ENCODE peak calls at places on chromosomes 12 and 14, in eight cellular contexts. I is upper lobe of left lung, K is psoas muscle, R is gastrocnemius medialis, Y is dorsolateral prefrontal cortex, Z is IMR-90, V is HCT116, E is lower lobe of right lung. B is an unnamed sample.

GRCh38 chr14:35331605-35332516 is 39.7 kb downstream of the PSMA6 start:
- DNase-seq in E (peak), I (peak), V (peak), Y (no peak), R (no peak), Z (peak), K (no peak), B (no peak)

GRCh38 chr12:40325349-40325960 is 100.7 kb downstream of the LRRK2 start:
- DNase-seq in K (no peak), E (no peak), Y (no peak), V (peak), R (no peak), I (no peak), Z (peak), B (no peak)

GRCh38 chr14:26412421-26412820 is 185.4 kb downstream of the NOVA1 start:
- DNase-seq in R (no peak), K (no peak), Z (no peak), V (no peak), Y (no peak), E (no peak), I (no peak), B (no peak)

GRCh38 chr12:12349711-12350665 is at the start of gene MANSC1:
- DNase-seq in Z (peak), V (no peak), E (peak), K (peak), I (peak), R (no peak), Y (peak), B (no peak)

GRCh38 chr12:50882563-50882962 is 39.8 kb downstream of the TMPRSS12 start:
- DNase-seq in I (no peak), E (no peak), Z (no peak), R (no peak), Y (no peak), K (no peak), V (no peak), B (no peak)

GRCh38 chr12:76627346-76628135 is 68.0 kb upstream of the OSBPL8 start:
- DNase-seq in E (no peak), R (no peak), I (no peak), V (no peak), Z (no peak), Y (no peak), K (no peak), B (no peak)

GRCh38 chr12:62882140-62882539 is 52.8 kb downstream of the PPM1H start:
- DNase-seq in Z (no peak), R (no peak), K (no peak), I (no peak), Y (no peak), E (no peak), V (no peak), B (no peak)

GRCh38 chr12:50387972-50388478 is 8.4 kb downstream of the FAM186A start:
- DNase-seq in Z (no peak), V (no peak), R (no peak), Y (no peak), E (no peak), I (no peak), K (no peak), B (no peak)

GRCh38 chr12:53949631-53950440 is 4.9 kb upstream of the HOXC12 start:
- DNase-seq in E (no peak), R (no peak), K (no peak), Z (no peak), Y (no peak), V (no peak), I (no peak), B (no peak)

GRCh38 chr14:74671789-74672188 is 41.1 kb downstream of the AREL1 start:
- DNase-seq in V (no peak), Z (peak), E (no peak), Y (no peak), I (no peak), R (no peak), K (no peak), B (no peak)

GRCh38 chr14:94665121-94665520 is 52.9 kb downstream of the SERPINA3 start:
- DNase-seq in R (no peak), I (no peak), Y (no peak), E (no peak), K (no peak), V (no peak), Z (peak), B (peak)

GRCh38 chr14:68135028-68135427 is 315.4 kb downstream of the RAD51B start:
- DNase-seq in E (no peak), V (no peak), K (no peak), R (no peak), Z (no peak), Y (no peak), I (no peak), B (no peak)

GRCh38 chr14:51668870-51669269 is 17.2 kb downstream of the FRMD6 start:
- DNase-seq in I (no peak), E (no peak), Y (no peak), K (no peak), V (no peak), R (no peak), Z (no peak), B (no peak)

GRCh38 chr14:66104486-66104885 is 381.7 kb upstream of the CCDC196 start:
- DNase-seq in K (no peak), E (no peak), Z (no peak), Y (no peak), I (no peak), V (no peak), R (no peak), B (no peak)

GRCh38 chr12:66279127-66279712 is 23.1 kb upstream of the HELB start:
- DNase-seq in I (no peak), Z (peak), R (no peak), V (peak), E (no peak), K (no peak), Y (no peak), B (no peak)

GRCh38 chr14:67265131-67265530 is 23.9 kb downstream of the PALS1 start:
- DNase-seq in I (no peak), Z (peak), K (no peak), V (no peak), Y (no peak), R (no peak), E (no peak), B (no peak)

GRCh38 chr14:50363734-50364113 is 33.0 kb downstream of the CDKL1 start:
- DNase-seq in K (no peak), V (no peak), E (no peak), Z (peak), Y (no peak), I (peak), R (peak), B (no peak)

GRCh38 chr14:70722418-70722817 is 80.7 kb downstream of the TTC9 start:
- DNase-seq in Y (no peak), Z (no peak), V (no peak), E (no peak), K (no peak), I (no peak), R (no peak), B (no peak)

GRCh38 chr12:31011336-31011735 is 62.3 kb upstream of the DDX11 start:
- DNase-seq in E (peak), V (no peak), K (no peak), R (no peak), Z (no peak), I (no peak), Y (no peak), B (no peak)

GRCh38 chr14:78405071-78405856 is 235.1 kb downstream of the NRXN3 start:
- DNase-seq in Z (no peak), I (no peak), V (no peak), E (no peak), K (no peak), Y (no peak), R (no peak), B (no peak)

GRCh38 chr12:104215638-104216297 is at the start of gene TXNRD1:
- DNase-seq in K (peak), Z (peak), R (peak), I (peak), V (peak), E (peak), Y (peak), B (no peak)

GRCh38 chr12:77686760-77687159 is 143.9 kb upstream of the NAV3 start:
- DNase-seq in Y (no peak), E (no peak), K (no peak), V (no peak), R (no peak), Z (peak), I (no peak), B (no peak)

GRCh38 chr12:83462419-83462818 is 775.7 kb downstream of the TMTC2 start:
- DNase-seq in V (peak), E (no peak), Z (no peak), K (no peak), I (no peak), R (no peak), Y (no peak), B (no peak)

GRCh38 chr12:90216815-90217214 is 508.2 kb upstream of the ATP2B1 start:
- DNase-seq in I (no peak), E (no peak), R (no peak), V (no peak), Y (no peak), Z (no peak), K (no peak), B (no peak)

GRCh38 chr12:62618948-62619347 is 152.3 kb downstream of the MON2 start:
- DNase-seq in R (no peak), Z (no peak), I (no peak), E (no peak), V (no peak), K (no peak), Y (no peak), B (no peak)

GRCh38 chr12:4807813-4808212 is 87.6 kb downstream of the GALNT8 start:
- DNase-seq in V (no peak), I (no peak), K (no peak), Y (no peak), Z (no peak), R (no peak), E (no peak), B (no peak)

GRCh38 chr14:93303659-93304058 is 29.2 kb downstream of the BTBD7 start:
- DNase-seq in I (no peak), Y (no peak), R (no peak), E (no peak), K (no peak), V (no peak), Z (no peak), B (no peak)

GRCh38 chr12:82176016-82176415 is 182.2 kb downstream of the CCDC59 start:
- DNase-seq in Y (no peak), Z (no peak), I (no peak), E (no peak), K (no peak), V (no peak), R (no peak), B (no peak)

GRCh38 chr14:37551119-37551518 is 43.9 kb downstream of the FOXA1 start:
- DNase-seq in I (no peak), V (no peak), E (no peak), R (no peak), Z (no peak), K (no peak), Y (no peak), B (no peak)

GRCh38 chr14:69439516-69440270 is 41.2 kb downstream of the SLC39A9 start:
- DNase-seq in K (no peak), R (no peak), Y (no peak), Z (no peak), V (no peak), I (no peak), E (no peak), B (no peak)

GRCh38 chr12:3135522-3136461 is 58.6 kb downstream of the TSPAN9 start:
- DNase-seq in I (no peak), K (no peak), Z (peak), V (peak), E (no peak), Y (peak), R (peak), B (no peak)

GRCh38 chr14:37623552-37623951 is 28.1 kb downstream of the TTC6 start:
- DNase-seq in I (no peak), Y (no peak), E (no peak), V (peak), R (no peak), K (no peak), Z (peak), B (peak)

GRCh38 chr12:77179515-77179914 is 114.1 kb upstream of the E2F7 start:
- DNase-seq in E (no peak), K (no peak), Z (no peak), I (no peak), R (no peak), V (no peak), Y (no peak), B (no peak)

GRCh38 chr14:37597538-37598084 is 2.2 kb downstream of the TTC6 start:
- DNase-seq in R (no peak), E (no peak), Z (no peak), I (peak), V (no peak), Y (no peak), K (no peak), B (no peak)

GRCh38 chr12:1246637-1247036 is 255.6 kb downstream of the ERC1 start:
- DNase-seq in I (no peak), V (no peak), R (no peak), E (no peak), Y (no peak), Z (no peak), K (no peak), B (no peak)

GRCh38 chr12:95336387-95337067 is 118.9 kb downstream of the VEZT start:
- DNase-seq in I (peak), E (peak), V (peak), R (peak), Y (peak), Z (peak), K (peak), B (peak)

DNA sequence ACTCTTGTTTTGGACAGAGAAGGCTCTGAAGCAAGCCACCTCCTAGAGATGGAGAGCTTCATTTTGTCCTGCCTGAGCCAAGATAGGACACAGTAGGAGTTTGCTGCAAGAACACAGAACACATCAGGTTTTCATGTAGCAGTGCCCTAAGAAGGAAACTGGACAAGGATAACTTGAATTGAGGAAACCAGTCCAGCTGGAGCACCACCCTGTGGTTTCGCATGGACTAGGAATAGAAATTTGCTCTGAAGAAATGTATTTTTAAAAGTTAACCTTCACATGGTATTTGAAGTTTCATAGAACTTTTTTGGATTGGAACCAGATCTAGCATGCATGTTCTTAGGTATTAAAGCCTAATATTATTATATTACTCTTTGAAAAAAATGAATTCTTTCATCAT is 68.8 kb downstream of the RERG start:
- DNase-seq in Y (no peak), Z (no peak), K (no peak), I (no peak), R (peak), E (no peak), V (no peak), B (no peak)
- TF ChIP-seq CTCF in Y (peak), Z (peak), K (peak), I (no peak), R (no peak), E (peak), V (peak), B (no peak)

GRCh38 chr12:6374781-6375150 is 597 bp downstream of the SCNN1A start:
- DNase-seq in Z (no peak), V (no peak), Y (no peak), E (no peak), R (no peak), I (no peak), K (no peak), B (no peak)
- H3K4me3 ChIP-seq in Z (no peak), V (peak), Y (no peak), E (peak), R (no peak), I (peak), K (no peak), B (no peak)

DNA sequence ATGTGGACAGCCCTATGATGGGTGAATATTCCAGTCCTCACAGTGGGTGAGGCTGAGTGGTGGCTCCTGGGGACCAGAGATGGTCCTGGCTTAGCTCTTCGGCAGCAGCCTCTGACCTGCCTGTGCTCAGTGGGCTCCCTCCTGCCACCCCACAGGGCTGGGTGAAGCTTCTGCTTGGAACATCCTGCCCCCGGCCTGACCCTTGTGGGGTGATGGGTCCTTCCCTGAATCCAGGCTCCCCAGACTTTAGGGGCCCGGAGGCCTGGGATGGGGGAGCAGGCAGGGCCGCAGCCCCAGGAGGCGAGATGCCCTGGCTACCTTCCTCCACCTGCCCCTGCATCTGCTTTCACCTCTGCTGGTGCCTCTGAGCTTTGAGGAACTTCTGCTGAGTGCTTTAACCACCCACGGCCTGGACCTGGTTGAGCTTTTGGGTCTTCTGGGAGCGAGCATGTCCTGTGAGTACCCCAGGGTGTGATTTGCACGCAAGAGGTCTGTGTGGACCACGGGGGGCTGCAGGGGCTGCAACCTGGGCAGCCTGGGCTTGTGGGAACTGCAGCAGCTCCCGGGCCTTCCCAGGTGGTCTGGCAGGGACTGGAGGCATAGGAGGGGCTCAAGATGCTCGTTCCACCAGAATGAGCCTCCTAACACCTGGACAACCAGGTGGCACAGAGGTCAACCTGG is 159.5 kb downstream of the KIF26A start:
- DNase-seq in I (no peak), Z (no peak), E (peak), V (no peak), R (no peak), K (no peak), Y (no peak), B (no peak)
- TF ChIP-seq CTCF in I (no peak), Z (no peak), E (no peak), V (no peak), R (no peak), K (no peak), Y (no peak), B (no peak)

GRCh38 chr12:25972783-25973182 is 14.3 kb downstream of the RASSF8 start:
- DNase-seq in V (no peak), Y (no peak), K (no peak), I (no peak), R (no peak), E (no peak), Z (peak), B (no peak)
- H3K4me3 ChIP-seq in V (no peak), Y (no peak), K (no peak), I (no peak), R (no peak), E (no peak), Z (no peak), B (no peak)

DNA sequence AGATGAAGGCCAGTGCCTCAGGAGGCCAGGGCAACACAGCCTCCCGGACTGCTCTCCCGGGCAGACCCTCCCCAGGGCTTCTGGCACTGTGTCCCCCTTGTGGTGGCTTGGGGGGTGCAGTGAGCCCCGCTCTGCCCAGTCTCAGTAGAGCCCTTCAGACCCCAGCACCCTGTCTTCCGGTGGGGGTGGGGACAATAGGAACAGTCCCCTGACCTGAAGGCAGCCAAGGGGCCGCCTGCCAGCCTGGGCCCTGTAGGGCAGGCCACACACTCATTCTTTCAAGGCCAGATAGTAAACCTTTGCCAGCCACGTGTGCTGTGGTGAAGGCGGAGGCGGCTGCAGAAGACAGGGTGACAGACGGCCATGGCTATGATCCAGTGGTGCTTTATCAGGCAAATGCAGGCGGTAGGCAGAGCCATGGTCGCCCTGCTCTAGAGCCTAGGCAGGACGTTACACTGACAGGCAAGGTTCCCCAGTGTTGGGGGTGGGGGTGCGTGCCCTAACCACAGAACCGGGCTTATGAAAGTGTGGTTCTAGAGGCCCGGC is 15.0 kb downstream of the ZFYVE21 start:
- DNase-seq in I (no peak), K (peak), Z (no peak), V (no peak), Y (no peak), R (peak), E (peak), B (no peak)
- TF ChIP-seq CTCF in I (no peak), K (no peak), Z (no peak), V (no peak), Y (no peak), R (no peak), E (no peak), B (no peak)

GRCh38 chr12:111992464-111992863 is 20.5 kb downstream of the TMEM116 start:
- DNase-seq in Y (no peak), E (no peak), R (no peak), Z (no peak), I (no peak), K (no peak), V (no peak), B (no peak)

GRCh38 chr12:111991946-111992345 is 21.0 kb downstream of the TMEM116 start:
- DNase-seq in R (no peak), K (no peak), I (no peak), V (no peak), Z (peak), Y (no peak), E (no peak), B (no peak)

GRCh38 chr12:111993290-111994150 is 19.4 kb downstream of the TMEM116 start:
- DNase-seq in Y (no peak), V (no peak), Z (no peak), I (no peak), R (no peak), E (no peak), K (no peak), B (no peak)

GRCh38 chr12:111995782-111996480 is 17.0 kb downstream of the TMEM116 start:
- DNase-seq in R (no peak), Y (no peak), K (no peak), Z (no peak), I (no peak), E (no peak), V (no peak), B (no peak)

GRCh38 chr12:111991535-111991934 is 21.4 kb downstream of the TMEM116 start:
- DNase-seq in K (no peak), R (no peak), Z (no peak), Y (no peak), I (no peak), E (no peak), V (no peak), B (no peak)
- H3K4me3 ChIP-seq in K (no peak), R (no peak), Z (no peak), Y (no peak), I (no peak), E (no peak), V (no peak), B (no peak)

B was measured in AG04449.